ENCODE peak calls at places on chromosomes 5 and 9, in five cellular contexts. E, H, V, G and Y are unnamed samples.

GRCh38 chr5:82641362-82641988 is 363.3 kb upstream of the RPS23 start:
- DNase-seq in E (peak), H (no peak), V (peak), G (peak), Y (no peak)

GRCh38 chr5:178483620-178484019 is 106.6 kb downstream of the COL23A1 start:
- DNase-seq in E (no peak), H (peak), V (no peak), G (no peak), Y (no peak)

GRCh38 chr5:60883229-60883628 is 39.2 kb upstream of the ELOVL7 start:
- DNase-seq in E (no peak), H (no peak), V (peak), G (no peak), Y (no peak)

GRCh38 chr9:29200650-29201049 is 1627.4 kb upstream of the C9orf72 start:
- DNase-seq in E (no peak), H (no peak), V (no peak), G (no peak), Y (no peak)

GRCh38 chr9:135517407-135517822 is 3.8 kb upstream of the LCN1 start:
- DNase-seq in E (no peak), H (no peak), V (no peak), G (no peak), Y (no peak)

GRCh38 chr5:142364251-142365145 is 39.7 kb upstream of the SPRY4 start:
- DNase-seq in E (no peak), H (no peak), V (no peak), G (peak), Y (no peak)

GRCh38 chr5:96377167-96377566 is 55.9 kb downstream of the PCSK1 start:
- DNase-seq in E (no peak), H (no peak), V (no peak), G (no peak), Y (no peak)

GRCh38 chr5:86118542-86118941 is 499.2 kb upstream of the COX7C start:
- DNase-seq in E (no peak), H (no peak), V (peak), G (no peak), Y (no peak)

GRCh38 chr5:124906339-124907097 is 160.1 kb upstream of the ZNF608 start:
- DNase-seq in E (no peak), H (no peak), V (no peak), G (peak), Y (peak)

GRCh38 chr5:116734717-116735072 is 160.1 kb upstream of the SEMA6A start:
- DNase-seq in E (no peak), H (no peak), V (no peak), G (no peak), Y (no peak)

GRCh38 chr9:103397868-103398600 is 402.9 kb downstream of the CYLC2 start:
- DNase-seq in E (peak), H (no peak), V (peak), G (peak), Y (no peak)

GRCh38 chr5:88713818-88714217 is 169.2 kb downstream of the MEF2C start:
- DNase-seq in E (no peak), H (no peak), V (no peak), G (no peak), Y (no peak)

GRCh38 chr9:84538879-84539278 is 130.7 kb upstream of the NTRK2 start:
- DNase-seq in E (no peak), H (no peak), V (no peak), G (no peak), Y (no peak)

GRCh38 chr5:180194410-180195345 is 14.3 kb downstream of the RASGEF1C start:
- DNase-seq in E (no peak), H (no peak), V (no peak), G (no peak), Y (peak)

GRCh38 chr5:170126061-170126460 is 20.4 kb downstream of the FOXI1 start:
- DNase-seq in E (no peak), H (no peak), V (no peak), G (no peak), Y (no peak)

GRCh38 chr9:125820100-125820804 is 73.1 kb downstream of the PBX3 start:
- DNase-seq in E (no peak), H (no peak), V (no peak), G (no peak), Y (no peak)

GRCh38 chr5:44875661-44876250 is 67.0 kb downstream of the MRPS30 start:
- DNase-seq in E (peak), H (no peak), V (peak), G (no peak), Y (no peak)

GRCh38 chr9:70418822-70419545 is 4.5 kb upstream of the KLF9 start:
- DNase-seq in E (peak), H (peak), V (peak), G (peak), Y (peak)

GRCh38 chr5:11596185-11596584 is 308.1 kb downstream of the CTNND2 start:
- DNase-seq in E (no peak), H (no peak), V (no peak), G (no peak), Y (no peak)

GRCh38 chr9:134168731-134169130 is 4.4 kb upstream of the RNU6ATAC start:
- DNase-seq in E (peak), H (no peak), V (no peak), G (no peak), Y (no peak)

GRCh38 chr9:4339783-4340335 is 40.0 kb upstream of the GLIS3 start:
- DNase-seq in E (no peak), H (no peak), V (no peak), G (no peak), Y (no peak)

GRCh38 chr9:69186841-69187611 is 12.9 kb downstream of the TJP2 start:
- DNase-seq in E (no peak), H (no peak), V (no peak), G (no peak), Y (no peak)

GRCh38 chr5:172543484-172544298 is 89.4 kb upstream of the SH3PXD2B start:
- DNase-seq in E (no peak), H (no peak), V (no peak), G (no peak), Y (no peak)

GRCh38 chr9:109968702-109969450 is 188.9 kb downstream of the PALM2AKAP2 start:
- DNase-seq in E (no peak), H (no peak), V (no peak), G (peak), Y (no peak)

GRCh38 chr5:146050061-146050460 is 55.3 kb downstream of the PLAC8L1 start:
- DNase-seq in E (no peak), H (no peak), V (no peak), G (peak), Y (no peak)

GRCh38 chr9:124343533-124344290 is 71.5 kb downstream of the PSMB7 start:
- DNase-seq in E (no peak), H (no peak), V (no peak), G (no peak), Y (no peak)

GRCh38 chr5:157311595-157311994 is 45.7 kb downstream of the CYFIP2 start:
- DNase-seq in E (no peak), H (no peak), V (no peak), G (no peak), Y (no peak)

GRCh38 chr5:98940586-98940985 is 11.8 kb upstream of the CHD1 start:
- DNase-seq in E (no peak), H (no peak), V (no peak), G (no peak), Y (no peak)

GRCh38 chr5:178667109-178667508 is 40.3 kb upstream of the CLK4 start:
- DNase-seq in E (no peak), H (no peak), V (no peak), G (peak), Y (no peak)

GRCh38 chr5:33531796-33532195 is 91.0 kb downstream of the TARS1 start:
- DNase-seq in E (no peak), H (no peak), V (no peak), G (no peak), Y (no peak)

GRCh38 chr5:72601861-72602260 is 94.7 kb upstream of the ZNF366 start:
- DNase-seq in E (no peak), H (no peak), V (no peak), G (no peak), Y (no peak)

GRCh38 chr9:133429641-133430161 is 7.5 kb downstream of the ADAMTS13 start:
- DNase-seq in E (no peak), H (no peak), V (no peak), G (peak), Y (no peak)

GRCh38 chr5:130836729-130837660 is 328.1 kb downstream of the HINT1 start:
- DNase-seq in E (no peak), H (no peak), V (no peak), G (no peak), Y (no peak)

GRCh38 chr5:1033606-1034420 is 25.2 kb downstream of the NKD2 start:
- DNase-seq in E (no peak), H (no peak), V (no peak), G (peak), Y (no peak)